ENCODE peak calls at places on chromosomes 6 and 20, in six cellular contexts. T, C, Z, J, D and M are unnamed samples.

GRCh38 chr6:162177733-162178132 is 549.8 kb downstream of the PRKN start:
- DNase-seq in C (peak), T (peak), J (no peak), Z (no peak), D (no peak), M (no peak)

GRCh38 chr20:34052414-34052813 is 58.7 kb downstream of the RALY start:
- DNase-seq in J (no peak), D (no peak), Z (no peak), T (no peak), C (no peak), M (no peak)

GRCh38 chr6:149887343-149887742 is 10.6 kb downstream of the RAET1E start:
- DNase-seq in T (no peak), Z (peak), D (no peak), C (no peak), J (no peak), M (no peak)

GRCh38 chr6:106014930-106015329 is 71.2 kb upstream of the PRDM1 start:
- DNase-seq in C (no peak), J (no peak), D (no peak), T (no peak), Z (no peak), M (no peak)

GRCh38 chr6:90219168-90219985 is 77.3 kb downstream of the BACH2 start:
- DNase-seq in J (no peak), C (peak), T (no peak), D (peak), Z (peak), M (peak)

GRCh38 chr6:1858865-1859264 is 249.2 kb downstream of the FOXC1 start:
- DNase-seq in J (no peak), C (no peak), D (no peak), T (no peak), Z (no peak), M (no peak)

GRCh38 chr20:37282558-37282957 is 6.9 kb upstream of the MANBAL start:
- DNase-seq in D (peak), Z (peak), C (no peak), J (no peak), T (no peak), M (no peak)

GRCh38 chr6:56580271-56580670 is 62.4 kb downstream of the DST start:
- DNase-seq in T (no peak), C (no peak), Z (peak), D (no peak), J (no peak), M (no peak)

GRCh38 chr20:23231561-23232218 is 118.9 kb upstream of the NXT1 start:
- DNase-seq in T (no peak), J (no peak), D (no peak), Z (peak), C (no peak), M (no peak)

GRCh38 chr6:14533446-14533845 is 415.9 kb downstream of the CD83 start:
- DNase-seq in T (no peak), J (no peak), C (no peak), D (no peak), Z (no peak), M (no peak)

GRCh38 chr6:14720411-14721102 is 525.3 kb upstream of the JARID2 start:
- DNase-seq in J (no peak), T (no peak), D (no peak), Z (no peak), C (no peak), M (no peak)

GRCh38 chr6:135088232-135088760 is 33.7 kb upstream of the HBS1L start:
- DNase-seq in Z (no peak), T (no peak), D (no peak), C (no peak), J (no peak), M (no peak)

GRCh38 chr20:56187791-56188190 is 60.7 kb upstream of the MC3R start:
- DNase-seq in C (no peak), J (no peak), Z (peak), T (no peak), D (no peak), M (no peak)

GRCh38 chr20:57654998-57655811 is 35.0 kb upstream of the ZBP1 start:
- DNase-seq in T (peak), D (peak), Z (peak), C (no peak), J (peak), M (no peak)

GRCh38 chr6:169841251-169841650 is 89.8 kb downstream of the ERMARD start:
- DNase-seq in D (no peak), Z (no peak), C (no peak), J (no peak), T (no peak), M (no peak)

GRCh38 chr20:25237610-25238318 is 10.1 kb upstream of the PYGB start:
- DNase-seq in J (peak), C (peak), D (no peak), Z (peak), T (no peak), M (no peak)

GRCh38 chr6:136244061-136244616 is 6.0 kb downstream of the MTFR2 start:
- DNase-seq in D (no peak), T (no peak), J (no peak), Z (no peak), C (no peak), M (no peak)

GRCh38 chr6:138996524-138996923 is 8.5 kb upstream of the REPS1 start:
- DNase-seq in J (no peak), T (no peak), C (no peak), Z (no peak), D (no peak), M (no peak)

GRCh38 chr6:37106554-37106953 is 63.4 kb upstream of the PIM1 start:
- DNase-seq in T (no peak), C (no peak), D (no peak), Z (no peak), J (no peak), M (no peak)

GRCh38 chr6:142659661-142660060 is 285.3 kb downstream of the HIVEP2 start:
- DNase-seq in T (no peak), C (no peak), D (no peak), J (no peak), Z (no peak), M (no peak)

GRCh38 chr6:70849348-70850069 is 107.4 kb downstream of the B3GAT2 start:
- DNase-seq in C (no peak), Z (peak), T (no peak), D (no peak), J (no peak), M (no peak)

GRCh38 chr20:41366546-41367392 is at the start of gene EMILIN3:
- DNase-seq in T (peak), C (no peak), J (no peak), Z (no peak), D (peak), M (no peak)

GRCh38 chr6:33417127-33417902 is 592 bp downstream of the CUTA start:
- DNase-seq in J (no peak), C (peak), D (no peak), Z (peak), T (no peak), M (no peak)